ENCODE peak calls at places on chromosomes 4 and X, in four cellular contexts. T is endothelial cell of umbilical vein, M is A549, A is HepG2. R is an unnamed sample.

GRCh38 chrX:41045960-41046567 is 39.2 kb upstream of the USP9X start:
- DNase-seq in T (peak; percentile 28), M (peak; percentile 48), A (no peak), R (no peak)

GRCh38 chr4:101400096-101400495 is 52.8 kb upstream of the PPP3CA start:
- DNase-seq in T (no peak), A (no peak), M (no peak), R (no peak)

GRCh38 chr4:88818650-88819470 is 121.2 kb upstream of the NAP1L5 start:
- DNase-seq in M (peak; percentile 66), A (peak; percentile 56), T (peak; percentile 75), R (peak; percentile 52)

GRCh38 chr4:22997358-22998224 is 304.9 kb downstream of the GBA3 start:
- DNase-seq in T (no peak), A (no peak), M (no peak), R (no peak)

GRCh38 chrX:19034025-19034424 is 50.1 kb upstream of the PHKA2 start:
- DNase-seq in M (no peak), T (no peak), A (no peak), R (no peak)

GRCh38 chr4:15100994-15101695 is 98.9 kb downstream of the CPEB2 start:
- DNase-seq in M (no peak), T (no peak), A (no peak), R (no peak)

GRCh38 chrX:100410083-100410590 is at the start of gene PCDH19:
- DNase-seq in A (no peak), M (peak; percentile 44), T (peak; percentile 54), R (no peak)

GRCh38 chrX:106481341-106481740 is 130.4 kb upstream of the RADX start:
- DNase-seq in T (peak; percentile 36), A (peak; percentile 50), M (peak; percentile 48), R (peak; percentile 30)

GRCh38 chr4:82223715-82224114 is 150.1 kb downstream of the HNRNPD start:
- DNase-seq in T (no peak), A (no peak), M (no peak), R (peak; percentile 84)

GRCh38 chr4:155638195-155638960 is 28.3 kb upstream of the GUCY1A1 start:
- DNase-seq in M (no peak), A (no peak), T (peak; percentile 85), R (no peak)

GRCh38 chr4:78766026-78766425 is 10.1 kb upstream of the BMP2K start:
- DNase-seq in T (peak; percentile 45), A (no peak), M (no peak), R (no peak)

GRCh38 chr4:38759077-38759789 is 23.6 kb downstream of the TLR10 start:
- DNase-seq in T (peak; percentile 64), M (peak; percentile 43), A (peak; percentile 39), R (peak; percentile 84)

GRCh38 chr4:100290585-100290984 is 100.3 kb upstream of the DDIT4L start:
- DNase-seq in T (no peak), M (no peak), A (no peak), R (no peak)

GRCh38 chr4:126740687-126741086 is 892.1 kb upstream of the INTU start:
- DNase-seq in T (no peak), M (no peak), A (no peak), R (no peak)

DNA sequence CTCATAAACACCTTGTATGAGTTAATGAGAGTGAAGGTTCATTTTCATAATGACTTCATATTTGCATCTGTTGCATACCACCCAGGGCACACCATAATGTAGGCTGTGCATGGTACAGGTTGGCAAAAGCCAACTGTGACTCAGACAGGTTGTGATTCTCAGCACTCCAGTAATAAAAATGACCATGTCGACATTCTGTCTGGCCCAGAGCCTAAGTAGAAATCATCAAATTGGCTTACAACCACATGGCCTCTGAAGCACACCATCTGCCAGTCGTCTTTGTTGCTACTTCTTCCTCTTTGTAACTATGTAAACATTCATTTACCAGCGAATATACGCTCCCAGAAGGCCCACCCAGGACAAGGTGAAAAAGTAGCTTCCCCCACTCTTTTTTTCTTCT is 459.5 kb downstream of the GASK1B start:
- DNase-seq in T (no peak), M (no peak), A (no peak), R (no peak)
- TF ChIP-seq MYC in T (no peak), M (no peak), A (no peak), R (no peak)

DNA sequence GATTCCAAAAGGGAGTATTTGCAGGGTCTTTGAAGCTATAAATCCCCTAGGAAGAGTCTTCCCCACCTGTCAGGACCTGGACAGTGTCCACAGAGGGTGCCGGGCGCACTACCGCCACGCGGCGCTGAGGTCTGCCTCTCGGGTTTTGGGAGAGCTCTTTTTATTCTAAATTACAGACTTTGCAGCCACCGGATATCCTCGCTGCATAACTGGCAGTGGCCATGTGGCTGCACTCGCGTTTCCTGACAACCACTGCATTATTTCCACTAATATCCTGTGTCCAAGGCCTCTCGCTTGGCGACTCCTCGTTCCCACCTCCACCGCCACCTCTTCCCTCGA is 608 bp upstream of the TMEM131L start:
- DNase-seq in A (peak; percentile 37), T (peak; percentile 57), M (peak; percentile 61), R (peak; percentile 72)
- TF ChIP-seq CTCF in A (no peak), T (no peak), M (no peak), R (no peak)

DNA sequence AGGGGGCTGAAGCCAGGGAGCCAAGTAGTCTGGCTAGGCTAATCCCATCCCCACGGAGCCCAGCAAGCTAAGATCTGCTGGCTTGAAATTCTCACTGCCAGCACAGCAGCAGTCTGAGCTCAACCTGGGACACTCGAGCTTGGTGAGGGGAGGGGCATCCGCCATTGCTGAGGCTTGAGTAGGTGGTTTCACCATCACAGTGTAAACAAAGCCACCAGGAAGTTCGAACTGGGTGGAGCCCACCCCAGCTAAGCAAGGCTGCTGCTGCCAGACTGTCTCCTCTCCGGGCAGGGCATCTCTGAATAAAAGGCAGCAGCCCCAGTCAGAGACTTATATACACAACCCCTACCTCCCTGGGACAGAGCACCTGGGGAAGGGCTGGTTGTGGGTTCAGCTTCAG is 639.6 kb downstream of the IQCM start:
- DNase-seq in M (no peak), T (no peak), A (peak; percentile 7), R (no peak)
- TF ChIP-seq MYC in M (no peak), T (no peak), A (no peak), R (no peak)

GRCh38 chr4:164949448-164950118 is 27.9 kb downstream of the TRIM61 start:
- DNase-seq in M (no peak), T (no peak), A (no peak), R (no peak)
- TF ChIP-seq CTCF in M (no peak), T (no peak), A (no peak), R (peak; percentile 11)

GRCh38 chrX:146477341-146477740 is 332.2 kb upstream of the CXorf51B start:
- DNase-seq in M (no peak), T (no peak), A (no peak), R (no peak)

DNA sequence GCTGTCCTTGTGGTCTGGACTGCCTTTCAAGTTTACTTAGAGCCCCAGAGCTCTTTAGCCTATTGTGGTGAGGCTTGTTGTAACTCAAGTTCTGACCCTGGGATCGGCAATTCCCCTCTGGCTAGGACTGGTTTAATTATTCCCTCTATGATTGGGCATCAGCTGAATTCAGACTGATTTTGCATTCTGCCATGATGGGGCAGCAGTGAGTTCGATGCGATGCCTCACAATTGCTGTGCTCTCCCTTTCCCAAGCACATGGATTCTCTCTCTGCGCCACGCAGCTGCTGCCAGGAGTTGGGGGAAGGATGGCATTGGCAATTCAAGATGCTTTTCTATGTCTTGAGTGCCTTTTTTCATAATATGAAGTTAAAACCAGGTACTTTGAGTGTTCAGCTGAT is 327.8 kb upstream of the CXorf51B start:
- DNase-seq in M (no peak), A (no peak), T (no peak), R (no peak)
- TF ChIP-seq MYC in M (no peak), A (no peak), T (no peak), R (no peak)